ENCODE peak calls at places on chromosomes 6 and 20, in four cellular contexts. Y, R, W and K are unnamed samples.

GRCh38 chr20:21089421-21089820 is 16.7 kb downstream of the LINC00237 start:
- DNase-seq in Y (no peak), R (no peak), W (peak; percentile 63), K (no peak)

GRCh38 chr6:149897015-149897697 is 757 bp downstream of the RAET1E start:
- DNase-seq in Y (no peak), R (no peak), W (no peak), K (no peak)

GRCh38 chr6:96150431-96150830 is 134.7 kb downstream of the FUT9 start:
- DNase-seq in Y (no peak), R (no peak), W (no peak), K (no peak)

GRCh38 chr6:12813321-12813720 is 96.8 kb downstream of the PHACTR1 start:
- DNase-seq in Y (no peak), R (no peak), W (no peak), K (no peak)

GRCh38 chr6:54737247-54737646 is 109.3 kb upstream of the FAM83B start:
- DNase-seq in Y (peak; percentile 70), R (peak; percentile 9), W (peak; percentile 28), K (no peak)

GRCh38 chr20:48329676-48330644 is 497.8 kb downstream of the PREX1 start:
- DNase-seq in Y (peak; percentile 56), R (peak; percentile 27), W (peak; percentile 32), K (no peak)

GRCh38 chr6:125986956-125987617 is 747 bp downstream of the TRMT11 start:
- DNase-seq in Y (no peak), R (peak; percentile 27), W (peak; percentile 63), K (peak; percentile 24)

GRCh38 chr20:49400410-49400809 is 82.1 kb downstream of the KCNB1 start:
- DNase-seq in Y (no peak), R (no peak), W (no peak), K (no peak)

GRCh38 chr6:106300944-106301343 is 24.6 kb downstream of the ATG5 start:
- DNase-seq in Y (no peak), R (no peak), W (peak; percentile 14), K (peak; percentile 12)

GRCh38 chr6:145137425-145137824 is 597.9 kb downstream of the EPM2A start:
- DNase-seq in Y (no peak), R (no peak), W (peak; percentile 23), K (no peak)

GRCh38 chr6:5766260-5766659 is 240.5 kb downstream of the NRN1 start:
- DNase-seq in Y (no peak), R (no peak), W (no peak), K (no peak)

GRCh38 chr20:33441142-33441955 is 2.2 kb downstream of the SNTA1 start:
- DNase-seq in Y (no peak), R (peak; percentile 48), W (peak; percentile 71), K (no peak)

GRCh38 chr6:9933674-9934073 is 481.2 kb downstream of the TFAP2A start:
- DNase-seq in Y (no peak), R (no peak), W (no peak), K (no peak)

GRCh38 chr20:57582029-57582378 is 21.1 kb downstream of the PCK1 start:
- DNase-seq in Y (no peak), R (no peak), W (no peak), K (no peak)

GRCh38 chr20:31661625-31662371 is 24.1 kb downstream of the COX4I2 start:
- DNase-seq in Y (peak; percentile 87), R (peak; percentile 95), W (peak; percentile 76), K (no peak)

GRCh38 chr6:167962717-167963116 is 34.8 kb upstream of the KIF25 start:
- DNase-seq in Y (no peak), R (no peak), W (no peak), K (no peak)

GRCh38 chr6:17491416-17492142 is 98.2 kb downstream of the CAP2 start:
- DNase-seq in Y (no peak), R (no peak), W (no peak), K (no peak)

GRCh38 chr20:54284928-54285704 is 77.2 kb downstream of the PFDN4 start:
- DNase-seq in Y (no peak), R (no peak), W (no peak), K (no peak)

GRCh38 chr6:33984466-33985332 is 161.2 kb downstream of the GRM4 start:
- DNase-seq in Y (no peak), R (no peak), W (no peak), K (no peak)
- TF ChIP-seq CREM in Y (no peak), R (no peak), W (no peak), K (no peak)

GRCh38 chr20:41154436-41155176 is 17.3 kb downstream of the PLCG1 start:
- DNase-seq in Y (no peak), R (no peak), W (no peak), K (no peak)
- TF ChIP-seq CREM in Y (no peak), R (no peak), W (no peak), K (no peak)

GRCh38 chr6:34519971-34520644 is 36.0 kb downstream of the SPDEF start:
- DNase-seq in Y (peak; percentile 6), R (no peak), W (no peak), K (no peak)
- TF ChIP-seq CREM in Y (no peak), R (no peak), W (no peak), K (no peak)

GRCh38 chr6:36985384-36985962 is 523 bp downstream of the MTCH1 start:
- DNase-seq in Y (no peak), R (no peak), W (no peak), K (no peak)
- TF ChIP-seq CREM in Y (no peak), R (no peak), W (no peak), K (no peak)

DNA sequence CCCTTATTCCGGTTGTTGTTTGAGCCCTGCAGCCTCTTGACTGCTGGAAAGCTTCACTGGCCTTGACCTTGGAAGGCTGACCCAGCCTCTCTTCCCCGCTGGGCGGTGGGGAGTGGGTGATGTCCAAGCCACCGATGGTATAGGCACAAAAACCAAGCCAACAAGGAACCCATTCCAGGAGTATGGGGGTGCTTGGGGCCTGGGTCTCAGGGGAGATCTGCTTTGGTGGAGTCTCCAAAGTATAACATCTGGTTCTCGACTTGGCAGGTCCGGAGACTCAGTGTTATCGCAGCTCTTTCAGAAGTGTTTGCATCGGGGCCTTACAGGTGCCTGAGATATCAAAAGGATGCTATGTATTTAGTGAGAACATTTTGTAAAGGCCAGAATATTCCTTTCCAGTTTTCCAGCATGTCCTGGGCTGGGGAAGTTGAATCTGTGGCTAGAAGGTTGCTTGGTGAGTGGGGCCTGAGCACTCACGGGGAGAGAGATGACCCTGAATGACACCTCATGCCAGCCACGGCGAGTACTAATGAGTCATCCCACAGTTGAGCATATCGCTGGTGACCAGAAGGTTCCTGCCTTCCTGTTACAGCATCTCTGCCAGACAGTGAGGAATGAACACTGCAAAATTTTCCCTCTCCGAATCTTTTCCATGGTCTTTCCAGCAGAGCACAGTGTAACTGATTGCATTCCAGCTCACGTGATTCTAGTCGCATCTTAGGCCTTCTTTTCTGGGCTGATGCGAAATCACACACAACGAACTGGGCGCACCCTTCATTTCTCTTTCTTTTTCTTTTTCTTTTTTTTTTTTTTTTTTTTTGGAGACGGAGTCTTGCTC is 133.9 kb downstream of the ZDHHC14 start:
- DNase-seq in Y (no peak), R (peak; percentile 94), W (peak; percentile 75), K (no peak)
- TF ChIP-seq CREM in Y (no peak), R (peak; percentile 95), W (no peak), K (no peak)

DNA sequence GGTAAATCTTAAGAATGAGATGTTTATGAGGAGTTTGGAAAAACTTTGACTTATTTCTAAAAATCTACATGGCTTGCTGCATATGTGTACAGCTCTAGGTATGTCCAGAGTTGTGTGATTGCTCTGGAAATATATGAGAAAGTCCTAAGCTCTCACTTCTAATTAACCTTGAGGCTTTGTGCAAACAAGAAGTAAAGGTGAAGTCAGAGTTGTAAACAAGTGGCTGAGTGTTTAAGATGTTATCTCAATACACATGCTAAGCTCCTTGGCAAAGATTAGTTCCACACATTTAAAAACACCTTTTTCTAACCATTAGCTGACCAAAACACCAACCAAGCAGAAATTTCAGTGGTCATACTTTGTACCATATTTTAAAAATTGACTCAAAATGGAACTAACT is 684.2 kb downstream of the HTR1B start:
- DNase-seq in Y (no peak), R (no peak), W (no peak), K (peak; percentile 2)
- TF ChIP-seq CREM in Y (no peak), R (no peak), W (no peak), K (no peak)

GRCh38 chr6:43817192-43817591 is 47.2 kb downstream of the VEGFA start:
- DNase-seq in Y (peak; percentile 65), R (peak; percentile 74), W (peak; percentile 72), K (no peak)
- TF ChIP-seq CREM in Y (no peak), R (peak; percentile 68), W (no peak), K (no peak)

GRCh38 chr6:131173680-131174079 is 38.4 kb downstream of the AKAP7 start:
- DNase-seq in Y (no peak), R (no peak), W (peak; percentile 58), K (no peak)
- TF ChIP-seq CREM in Y (no peak), R (no peak), W (no peak), K (no peak)

GRCh38 chr6:91098006-91098405 is 511.1 kb upstream of the MAP3K7 start:
- DNase-seq in Y (no peak), R (no peak), W (no peak), K (no peak)

GRCh38 chr6:91094341-91094740 is 507.5 kb upstream of the MAP3K7 start:
- DNase-seq in Y (no peak), R (no peak), W (no peak), K (no peak)

GRCh38 chr6:91094806-91095475 is 508.1 kb upstream of the MAP3K7 start:
- DNase-seq in Y (no peak), R (no peak), W (no peak), K (no peak)

GRCh38 chr6:91097316-91097878 is 510.5 kb upstream of the MAP3K7 start:
- DNase-seq in Y (no peak), R (no peak), W (no peak), K (no peak)

DNA sequence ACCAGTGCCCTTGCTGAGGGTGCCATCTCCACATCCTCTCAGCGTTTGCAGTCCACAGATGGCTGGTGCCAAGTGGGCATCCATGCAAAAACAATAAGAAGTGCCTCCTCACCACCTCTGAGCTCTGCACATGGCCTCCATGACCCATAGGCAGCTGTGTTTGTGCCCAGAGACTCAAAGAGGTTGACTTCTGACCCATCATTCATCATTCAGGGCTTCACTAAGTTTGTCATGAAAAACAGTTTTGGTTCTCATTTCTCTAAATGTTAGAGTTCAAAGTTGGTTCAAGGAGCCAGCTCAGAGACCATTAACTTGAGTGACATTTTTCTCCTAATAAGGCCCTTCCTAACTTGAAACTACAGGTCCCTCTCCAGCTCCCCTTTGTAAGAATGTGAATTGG is 512.6 kb upstream of the MAP3K7 start:
- DNase-seq in Y (no peak), R (no peak), W (no peak), K (no peak)
- TF ChIP-seq CREM in Y (no peak), R (no peak), W (no peak), K (no peak)